ENCODE peak calls at places on chromosomes 2 and 18, in nine cellular contexts. X, L, U, R, N, K, E, Z and I are unnamed samples.

GRCh38 chr2:3429068-3429610 is 49.6 kb downstream of the TRAPPC12 start:
- DNase-seq in X (no peak), L (no peak), U (no peak), R (no peak), N (no peak), K (no peak), E (no peak), Z (no peak), I (no peak)

GRCh38 chr2:237723613-237724012 is 75.0 kb upstream of the RBM44 start:
- DNase-seq in X (peak), L (no peak), U (peak), R (peak), N (peak), K (peak), E (peak), Z (no peak), I (peak)

GRCh38 chr18:62098960-62099359 is 87.9 kb downstream of the PIGN start:
- DNase-seq in X (no peak), L (no peak), U (no peak), R (no peak), N (no peak), K (no peak), E (no peak), Z (no peak), I (no peak)

GRCh38 chr18:77899972-77900754 is 650.5 kb downstream of the GALR1 start:
- DNase-seq in X (no peak), L (no peak), U (peak), R (peak), N (peak), K (peak), E (no peak), Z (no peak), I (no peak)

GRCh38 chr2:96089356-96090180 is 26.8 kb downstream of the ADRA2B start:
- DNase-seq in X (no peak), L (no peak), U (peak), R (no peak), N (no peak), K (no peak), E (no peak), Z (no peak), I (peak)

GRCh38 chr18:26312196-26312595 is 86.0 kb downstream of the TAF4B start:
- DNase-seq in X (no peak), L (no peak), U (no peak), R (no peak), N (no peak), K (no peak), E (no peak), Z (no peak), I (no peak)

GRCh38 chr2:152762202-152762601 is 43.8 kb downstream of the ARL6IP6 start:
- DNase-seq in X (no peak), L (peak), U (no peak), R (peak), N (no peak), K (no peak), E (no peak), Z (no peak), I (no peak)

GRCh38 chr2:181750305-181750704 is 70.0 kb upstream of the NEUROD1 start:
- DNase-seq in X (no peak), L (no peak), U (no peak), R (no peak), N (no peak), K (no peak), E (no peak), Z (no peak), I (no peak)

GRCh38 chr2:197813093-197813787 is 8.8 kb downstream of the PLCL1 start:
- DNase-seq in X (peak), L (no peak), U (no peak), R (peak), N (no peak), K (peak), E (no peak), Z (no peak), I (no peak)

GRCh38 chr2:176826356-176826755 is 386.2 kb upstream of the HNRNPA3 start:
- DNase-seq in X (no peak), L (no peak), U (no peak), R (no peak), N (no peak), K (no peak), E (no peak), Z (no peak), I (no peak)

GRCh38 chr2:230312638-230313037 is 14.4 kb upstream of the SP140L start:
- DNase-seq in X (no peak), L (no peak), U (no peak), R (peak), N (no peak), K (no peak), E (no peak), Z (no peak), I (no peak)

GRCh38 chr2:95273911-95274290 is 348 bp upstream of the PROM2 start:
- DNase-seq in X (no peak), L (no peak), U (no peak), R (no peak), N (no peak), K (peak), E (no peak), Z (no peak), I (peak)

GRCh38 chr2:231961349-231962166 is at the start of gene DIS3L2:
- DNase-seq in X (peak), L (no peak), U (peak), R (peak), N (peak), K (peak), E (no peak), Z (peak), I (peak)
- H3K4me3 ChIP-seq in X (peak), L (peak), U (peak), R (peak), N (peak), K (peak), E (peak), Z (peak), I (peak)

GRCh38 chr2:6881036-6881435 is 3.5 kb downstream of the RSAD2 start:
- DNase-seq in X (no peak), L (no peak), U (no peak), R (no peak), N (no peak), K (no peak), E (no peak), Z (no peak), I (no peak)

GRCh38 chr2:6877402-6878305 is at the start of gene RSAD2:
- DNase-seq in X (no peak), L (peak), U (no peak), R (peak), N (no peak), K (peak), E (no peak), Z (peak), I (no peak)

GRCh38 chr2:6881516-6881915 is 3.9 kb downstream of the RSAD2 start:
- DNase-seq in X (no peak), L (no peak), U (no peak), R (no peak), N (no peak), K (no peak), E (no peak), Z (no peak), I (no peak)

GRCh38 chr2:6879011-6879410 is 1.4 kb downstream of the RSAD2 start:
- DNase-seq in X (no peak), L (no peak), U (no peak), R (no peak), N (no peak), K (no peak), E (no peak), Z (no peak), I (no peak)

GRCh38 chr2:6880200-6880733 is 2.7 kb downstream of the RSAD2 start:
- DNase-seq in X (no peak), L (no peak), U (no peak), R (no peak), N (no peak), K (no peak), E (no peak), Z (no peak), I (no peak)
- H3K4me3 ChIP-seq in X (no peak), L (no peak), U (peak), R (no peak), N (no peak), K (no peak), E (no peak), Z (no peak), I (no peak)

GRCh38 chr2:26898480-26899058 is 50.6 kb downstream of the DPYSL5 start:
- DNase-seq in X (no peak), L (no peak), U (no peak), R (no peak), N (no peak), K (no peak), E (no peak), Z (no peak), I (no peak)

GRCh38 chr2:26899500-26900164 is 51.7 kb downstream of the DPYSL5 start:
- DNase-seq in X (no peak), L (no peak), U (no peak), R (no peak), N (no peak), K (no peak), E (no peak), Z (no peak), I (no peak)

GRCh38 chr2:26903676-26904075 is 55.7 kb downstream of the DPYSL5 start:
- DNase-seq in X (no peak), L (no peak), U (no peak), R (no peak), N (no peak), K (no peak), E (no peak), Z (no peak), I (no peak)

GRCh38 chr2:26900831-26901321 is 52.9 kb downstream of the DPYSL5 start:
- DNase-seq in X (no peak), L (no peak), U (no peak), R (no peak), N (peak), K (no peak), E (no peak), Z (no peak), I (peak)

DNA sequence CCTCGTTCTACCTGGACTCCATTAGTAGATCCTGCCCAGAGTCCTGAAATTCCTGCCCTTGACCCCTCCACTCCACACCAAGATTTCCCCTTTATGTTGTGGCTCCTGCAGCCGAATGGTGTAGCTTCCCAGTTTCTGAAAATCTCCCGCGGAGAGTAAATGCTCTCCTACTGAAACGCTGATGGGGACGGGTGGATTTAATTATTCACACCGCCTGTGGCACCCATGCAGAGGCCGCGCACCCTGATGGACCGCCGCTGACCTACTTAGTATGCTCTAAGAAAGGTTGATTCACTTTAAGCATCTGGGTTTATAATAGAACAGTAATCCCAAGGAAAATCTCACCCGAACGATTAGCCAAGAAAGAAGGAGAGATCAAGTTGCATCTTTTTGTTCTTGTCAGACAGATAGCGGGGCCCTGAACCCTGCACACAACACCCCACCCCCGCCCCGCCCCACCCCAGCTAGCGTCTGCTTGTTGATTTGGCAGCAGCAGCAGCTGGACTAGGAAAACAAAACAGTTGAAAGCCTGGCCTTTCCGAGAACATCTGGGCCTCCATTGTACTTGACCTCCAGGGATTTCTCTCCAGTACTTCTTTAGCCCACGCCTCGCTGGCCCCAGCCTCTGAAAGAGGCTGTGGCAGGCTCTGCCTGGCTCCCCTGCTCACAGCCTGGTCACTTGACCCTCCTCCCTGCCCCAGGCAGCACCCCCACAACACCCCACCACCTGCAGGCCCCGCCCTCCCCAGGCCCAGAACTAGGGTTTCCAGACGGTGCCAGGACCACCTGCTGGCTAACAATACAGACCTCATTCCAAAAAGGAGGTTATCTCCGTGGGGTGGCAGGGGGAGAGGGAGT is 53.6 kb downstream of the DPYSL5 start:
- DNase-seq in X (no peak), L (no peak), U (peak), R (no peak), N (peak), K (no peak), E (no peak), Z (no peak), I (no peak)
- H3K4me3 ChIP-seq in X (no peak), L (no peak), U (no peak), R (no peak), N (no peak), K (no peak), E (no peak), Z (no peak), I (no peak)

DNA sequence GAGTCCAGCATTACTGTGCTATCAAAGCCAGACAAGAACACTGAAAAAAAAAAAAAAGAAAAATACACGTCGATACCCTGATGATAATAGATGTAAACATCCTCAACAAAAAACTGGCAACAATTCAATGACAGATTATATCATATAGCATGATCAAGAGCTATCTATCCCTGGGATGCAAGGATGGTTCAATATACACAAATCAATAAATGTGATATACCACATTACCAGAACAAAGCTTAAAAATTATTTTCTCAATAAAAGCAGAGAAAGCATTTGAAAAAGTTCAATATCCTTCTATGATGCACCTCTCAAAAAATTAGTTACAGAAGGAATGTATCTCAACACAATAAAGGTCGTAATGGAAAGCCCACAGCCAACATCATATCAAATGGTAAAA is 332.8 kb upstream of the MMADHC start:
- DNase-seq in X (no peak), L (no peak), U (no peak), R (no peak), N (no peak), K (no peak), E (no peak), Z (no peak), I (no peak)
- H3K4me3 ChIP-seq in X (no peak), L (no peak), U (no peak), R (no peak), N (no peak), K (no peak), E (no peak), Z (no peak), I (no peak)

DNA sequence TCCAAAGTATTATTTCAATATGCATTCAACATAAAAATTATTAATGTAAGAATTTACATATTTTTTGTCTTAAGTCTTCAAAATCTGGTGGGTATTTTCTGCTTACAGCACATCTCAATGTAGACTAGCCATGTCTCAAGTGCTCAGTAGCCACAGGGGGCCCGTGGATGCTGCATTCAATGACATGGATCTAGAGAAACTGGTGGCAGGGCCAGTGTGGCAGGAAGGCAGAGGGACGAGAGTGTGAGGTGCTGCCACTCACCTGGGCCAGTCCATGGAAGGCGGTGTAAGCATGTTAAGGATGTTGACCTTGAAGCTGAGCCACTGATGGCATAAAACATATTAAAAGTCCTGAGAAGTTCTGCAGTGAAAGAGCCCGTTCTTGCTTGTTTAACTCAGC is 6.2 kb upstream of the LIPG start:
- DNase-seq in X (no peak), L (no peak), U (no peak), R (no peak), N (no peak), K (no peak), E (no peak), Z (no peak), I (no peak)
- H3K4me3 ChIP-seq in X (no peak), L (no peak), U (no peak), R (no peak), N (no peak), K (no peak), E (no peak), Z (no peak), I (no peak)

DNA sequence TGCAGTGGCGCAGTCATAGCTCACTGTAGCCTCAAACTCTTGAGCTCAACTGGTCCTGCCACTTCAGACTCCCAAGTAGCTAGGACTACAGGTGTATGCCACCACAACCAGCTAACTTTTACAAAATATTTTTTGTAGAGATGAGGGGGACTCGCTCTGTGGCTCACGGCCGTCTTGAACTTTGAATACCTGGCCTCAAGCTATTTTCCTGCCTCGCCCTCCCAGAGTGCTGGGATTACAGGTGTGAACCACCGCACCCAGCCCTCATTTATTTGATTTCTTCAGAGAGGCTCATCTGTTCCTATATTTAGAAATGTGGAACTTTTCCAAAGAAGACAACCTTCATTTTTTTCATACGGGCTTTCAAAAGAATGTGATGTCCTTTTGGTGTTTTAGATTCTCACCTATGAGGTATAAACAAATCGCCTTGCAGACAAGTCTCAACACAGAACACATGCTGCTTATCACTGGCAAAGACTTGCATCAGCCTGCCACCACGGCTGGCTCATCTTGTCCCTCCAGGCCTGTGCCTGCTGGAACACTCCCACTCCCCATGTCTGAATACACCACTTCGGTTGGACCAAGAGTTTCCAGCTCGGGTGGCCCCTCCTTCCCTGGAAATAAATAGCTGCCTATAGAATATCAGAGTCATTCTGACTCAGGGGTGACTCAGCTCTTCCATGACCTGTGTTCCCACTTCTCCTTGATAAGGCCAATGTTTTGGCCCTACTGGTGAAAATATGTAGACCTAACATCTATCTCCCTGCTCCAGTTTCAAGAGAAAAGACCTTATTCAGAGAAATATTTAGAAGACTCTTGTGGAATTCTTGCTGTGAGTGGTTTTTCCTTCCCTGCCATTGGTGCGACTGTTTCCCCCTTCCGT is 202.6 kb downstream of the TGIF1 start:
- DNase-seq in X (no peak), L (peak), U (peak), R (peak), N (no peak), K (peak), E (peak), Z (no peak), I (peak)
- H3K4me3 ChIP-seq in X (no peak), L (no peak), U (no peak), R (no peak), N (no peak), K (no peak), E (no peak), Z (no peak), I (no peak)

GRCh38 chr2:161306919-161307318 is 1.3 kb upstream of the PSMD14 start:
- DNase-seq in X (no peak), L (no peak), U (no peak), R (no peak), N (peak), K (no peak), E (no peak), Z (no peak), I (no peak)
- H3K4me3 ChIP-seq in X (peak), L (no peak), U (no peak), R (no peak), N (no peak), K (peak), E (no peak), Z (no peak), I (no peak)